ENCODE peak calls at places on chromosomes 2 and 18, in four cellular contexts. R, D, E and C are unnamed samples.

GRCh38 chr18:79067611-79068010 is 1.6 kb upstream of the ATP9B start:
- DNase-seq in R (no peak), D (no peak), E (no peak), C (no peak)

GRCh38 chr2:45974762-45975408 is 322.3 kb upstream of the EPAS1 start:
- DNase-seq in R (no peak), D (no peak), E (no peak), C (peak; percentile 14)

GRCh38 chr2:37156071-37156856 is 516 bp downstream of the EIF2AK2 start:
- DNase-seq in R (peak; percentile 59), D (peak; percentile 74), E (peak; percentile 7), C (peak; percentile 79)

GRCh38 chr2:25976884-25977741 is 5.2 kb downstream of the KIF3C start:
- DNase-seq in R (no peak), D (no peak), E (peak; percentile 20), C (no peak)

GRCh38 chr2:168951871-168952270 is 50.8 kb downstream of the G6PC2 start:
- DNase-seq in R (no peak), D (no peak), E (no peak), C (no peak)

GRCh38 chr2:27216416-27217137 is 592 bp upstream of the CAD start:
- DNase-seq in R (no peak), D (no peak), E (no peak), C (no peak)

GRCh38 chr18:59660976-59661743 is 36.1 kb downstream of the CCBE1 start:
- DNase-seq in R (no peak), D (no peak), E (no peak), C (no peak)

GRCh38 chr2:236568068-236568921 is 1.3 kb upstream of the ACKR3 start:
- DNase-seq in R (peak; percentile 49), D (no peak), E (peak; percentile 51), C (peak; percentile 83)

GRCh38 chr2:72719416-72719815 is 106.4 kb downstream of the EXOC6B start:
- DNase-seq in R (no peak), D (no peak), E (peak; percentile 17), C (no peak)

GRCh38 chr2:53513167-53513666 is 254.4 kb upstream of the CHAC2 start:
- DNase-seq in R (no peak), D (no peak), E (no peak), C (no peak)

GRCh38 chr2:75513616-75514170 is 47.0 kb downstream of the EVA1A start:
- DNase-seq in R (no peak), D (no peak), E (no peak), C (no peak)

GRCh38 chr2:20616341-20616871 is 34.5 kb downstream of the HS1BP3 start:
- DNase-seq in R (peak; percentile 30), D (no peak), E (no peak), C (peak; percentile 69)

GRCh38 chr2:20617081-20617575 is 33.8 kb downstream of the HS1BP3 start:
- DNase-seq in R (peak; percentile 92), D (peak; percentile 86), E (peak; percentile 60), C (peak; percentile 86)

GRCh38 chr2:20618886-20619521 is 31.9 kb downstream of the HS1BP3 start:
- DNase-seq in R (no peak), D (no peak), E (no peak), C (peak; percentile 80)

GRCh38 chr2:20618468-20618885 is 32.4 kb downstream of the HS1BP3 start:
- DNase-seq in R (peak; percentile 76), D (no peak), E (no peak), C (peak; percentile 92)

DNA sequence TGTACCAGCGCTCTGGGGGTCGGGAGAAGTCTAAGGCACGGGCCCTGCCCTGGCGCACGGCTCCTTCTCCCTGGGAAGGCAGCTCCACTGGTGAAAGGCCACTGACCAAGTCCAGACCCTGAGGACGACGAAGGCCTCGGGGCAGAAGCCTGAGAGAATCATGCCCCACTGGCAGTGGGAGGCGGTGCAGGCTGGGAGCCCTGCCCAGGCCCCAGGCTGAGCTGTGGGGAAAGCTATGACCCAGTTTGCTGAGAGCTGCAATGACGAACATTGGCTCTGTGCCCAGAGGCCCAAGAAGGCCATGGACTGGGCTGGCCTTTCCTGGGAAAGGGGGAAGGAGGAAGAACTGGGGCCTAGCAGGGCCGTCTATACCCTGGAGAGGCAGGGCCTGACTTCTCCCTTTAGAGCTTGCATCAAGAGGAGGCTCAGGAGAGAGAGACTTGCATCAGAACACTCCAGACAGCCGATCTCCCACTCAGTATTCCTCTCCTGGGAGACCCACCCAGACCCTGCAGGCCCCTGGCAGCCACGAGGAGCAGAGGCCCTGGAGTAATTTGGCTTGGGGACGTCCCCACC is 32.9 kb downstream of the HS1BP3 start:
- DNase-seq in R (peak; percentile 99), D (peak; percentile 99), E (peak; percentile 25), C (peak; percentile 100)
- TF ChIP-seq CTCF in R (peak; percentile 88), D (peak; percentile 22), E (no peak), C (peak; percentile 27)

GRCh38 chr2:70116936-70117554 is 29.8 kb downstream of the PCBP1 start:
- DNase-seq in R (no peak), D (no peak), E (no peak), C (no peak)

GRCh38 chr2:70118798-70119454 is 31.6 kb downstream of the PCBP1 start:
- DNase-seq in R (no peak), D (no peak), E (peak; percentile 70), C (no peak)

GRCh38 chr2:70111752-70112591 is 24.7 kb downstream of the PCBP1 start:
- DNase-seq in R (no peak), D (no peak), E (no peak), C (no peak)

GRCh38 chr2:70115646-70116442 is 28.6 kb downstream of the PCBP1 start:
- DNase-seq in R (no peak), D (no peak), E (no peak), C (no peak)

GRCh38 chr2:70113396-70114100 is 26.3 kb downstream of the PCBP1 start:
- DNase-seq in R (no peak), D (no peak), E (no peak), C (no peak)
- H3K27ac ChIP-seq in R (no peak overlapping the region), D (no peak overlapping the region), E (no peak overlapping the region), C (no peak overlapping the region)

DNA sequence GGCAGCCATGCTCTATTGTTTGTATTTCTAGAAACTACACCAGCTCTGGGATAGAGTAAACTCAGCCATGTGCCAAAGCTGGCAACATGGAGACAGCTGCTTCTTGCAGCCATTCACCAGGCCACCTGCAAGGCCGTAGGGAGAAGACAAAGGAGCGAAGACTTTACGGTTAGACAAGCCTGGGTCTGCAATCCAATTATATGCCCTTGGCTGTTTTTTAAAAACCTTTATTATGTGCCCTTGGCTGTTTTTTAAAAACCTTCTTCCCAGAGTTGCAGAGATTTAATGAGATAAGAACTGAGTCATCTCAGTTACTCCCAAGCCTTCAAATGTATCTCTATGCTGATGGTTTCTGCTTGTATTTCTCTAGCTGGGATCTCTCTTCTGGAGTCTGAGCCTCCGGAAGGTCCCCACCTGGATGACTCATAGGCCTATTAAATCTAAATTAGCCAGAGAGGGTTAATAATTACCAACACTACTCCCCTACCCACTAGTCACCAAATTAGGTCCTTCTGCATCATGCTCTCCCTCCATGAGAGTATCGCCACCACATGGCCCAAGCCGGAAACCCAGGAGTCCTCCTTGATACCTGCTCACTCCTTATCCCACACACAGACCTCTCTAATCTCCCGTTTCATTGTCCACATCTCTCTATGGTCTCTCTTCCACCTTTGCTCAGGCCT is 17.5 kb upstream of the DPP4 start:
- DNase-seq in R (no peak), D (no peak), E (no peak), C (no peak)
- TF ChIP-seq CTCF in R (no peak), D (no peak), E (peak; percentile 18), C (no peak)

GRCh38 chr2:29462293-29462692 is 347.1 kb downstream of the CLIP4 start:
- DNase-seq in R (no peak), D (no peak), E (no peak), C (no peak)

GRCh38 chr2:29459445-29460179 is 344.4 kb downstream of the CLIP4 start:
- DNase-seq in R (no peak), D (no peak), E (no peak), C (no peak)

GRCh38 chr2:29460191-29460590 is 345.0 kb downstream of the CLIP4 start:
- DNase-seq in R (no peak), D (no peak), E (no peak), C (no peak)

DNA sequence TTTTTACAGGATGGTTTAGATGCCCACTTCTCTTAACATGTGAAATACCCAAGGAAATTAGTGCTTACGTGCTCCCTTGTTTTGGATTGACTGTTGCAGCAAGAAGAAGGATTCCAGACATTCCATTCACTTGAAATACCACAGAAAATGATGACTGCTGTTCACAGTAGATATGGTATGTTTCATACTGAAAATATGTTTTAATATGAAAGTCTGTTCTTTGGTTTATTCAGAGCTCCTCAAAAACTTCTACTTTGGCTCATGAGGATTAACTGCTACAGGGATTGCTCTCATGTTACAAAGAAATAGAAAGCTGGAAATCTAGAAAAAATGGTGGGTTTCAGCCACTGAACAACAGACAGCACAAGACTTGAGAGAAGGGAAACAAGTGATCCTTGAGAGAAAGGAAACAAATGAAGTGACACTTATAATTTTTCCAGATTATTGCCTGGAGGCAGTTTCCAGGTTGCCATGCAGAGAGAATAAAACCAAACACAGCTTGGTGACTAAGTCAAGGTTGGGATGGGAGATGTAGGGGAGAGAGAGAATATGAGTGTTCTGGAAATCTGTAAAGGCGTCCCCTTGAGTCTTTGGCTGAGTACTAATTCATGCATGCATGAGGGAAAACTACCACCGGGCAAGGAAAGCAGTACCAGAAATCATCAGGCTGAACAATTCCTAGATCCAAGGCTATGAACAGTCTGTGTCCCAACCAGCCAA is 348.1 kb downstream of the CLIP4 start:
- DNase-seq in R (no peak), D (no peak), E (no peak), C (no peak)
- H3K27ac ChIP-seq in R (no peak overlapping the region), D (no peak overlapping the region), E (no peak overlapping the region), C (no peak overlapping the region)

DNA sequence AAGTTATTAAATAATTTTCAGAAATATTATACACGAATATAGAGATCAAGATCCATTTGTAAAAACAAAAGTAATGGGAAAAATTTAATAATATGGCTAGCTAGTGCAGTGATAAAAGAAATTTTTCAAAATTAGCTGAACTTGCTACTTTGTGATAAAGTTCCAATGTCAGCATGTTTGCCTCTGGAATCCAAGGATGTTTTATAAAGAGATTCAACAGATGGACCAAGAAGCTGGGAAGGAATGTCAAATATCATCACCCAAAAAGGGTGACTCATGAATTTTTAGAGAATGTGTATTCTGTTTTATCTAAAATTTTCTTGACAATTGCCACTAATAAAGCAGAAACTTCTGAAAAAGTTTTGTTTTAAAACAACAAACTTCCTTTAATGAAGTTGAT is 95.3 kb downstream of the FSIP2 start:
- DNase-seq in R (no peak), D (no peak), E (no peak), C (no peak)
- TF ChIP-seq CTCF in R (no peak), D (no peak), E (no peak), C (no peak)

GRCh38 chr2:61853848-61854434 is at the start of gene FAM161A:
- DNase-seq in R (peak; percentile 87), D (peak; percentile 86), E (peak; percentile 96), C (peak; percentile 91)
- H3K27ac ChIP-seq in R (peak within 1 kb of the TSS; percentile 89), D (peak within 1 kb of the TSS; percentile 95), E (peak within 1 kb of the TSS; percentile 46), C (peak within 1 kb of the TSS; percentile 85)

GRCh38 chr2:18559941-18560796 is at the start of gene RDH14:
- DNase-seq in R (peak; percentile 96), D (peak; percentile 96), E (peak; percentile 97), C (peak; percentile 98)
- TF ChIP-seq CTCF in R (peak; percentile 38), D (no peak), E (peak; percentile 23), C (no peak)

GRCh38 chr18:2538236-2538635 is 33.1 kb downstream of the METTL4 start:
- DNase-seq in R (no peak), D (no peak), E (no peak), C (no peak)

GRCh38 chr18:2540575-2540974 is 30.7 kb downstream of the METTL4 start:
- DNase-seq in R (no peak), D (no peak), E (no peak), C (no peak)

GRCh38 chr18:2536493-2536892 is 34.8 kb downstream of the METTL4 start:
- DNase-seq in R (no peak), D (no peak), E (no peak), C (no peak)

GRCh38 chr18:2537281-2537680 is 34.0 kb downstream of the METTL4 start:
- DNase-seq in R (no peak), D (no peak), E (no peak), C (no peak)

GRCh38 chr18:2538844-2539243 is 32.5 kb downstream of the METTL4 start:
- DNase-seq in R (no peak), D (no peak), E (no peak), C (no peak)
- H3K27ac ChIP-seq in R (peak overlapping the region; percentile 69), D (no peak overlapping the region), E (no peak overlapping the region), C (no peak overlapping the region)